ENCODE peak calls at places on chromosomes 1 and 21, in nine cellular contexts. One of them, this sample, is unnamed.

GRCh38 chr1:87432685-87433084 is 104.0 kb downstream of the LMO4 start:
- DNase-seq in A549: no peak
- DNase-seq in sigmoid colon: no peak
- DNase-seq in K562: no peak
- DNase-seq in upper lobe of left lung: no peak
- DNase-seq in stomach: no peak
- DNase-seq in suprapubic skin: no peak
- DNase-seq in tibial nerve: no peak
- DNase-seq in ovary: no peak
- DNase-seq in this sample: no peak

GRCh38 chr1:192706936-192707335 is 71.0 kb downstream of the RGS13 start:
- DNase-seq in A549: no peak
- DNase-seq in sigmoid colon: no peak
- DNase-seq in K562: no peak
- DNase-seq in ovary: no peak
- DNase-seq in stomach: no peak
- DNase-seq in upper lobe of left lung: no peak
- DNase-seq in suprapubic skin: no peak
- DNase-seq in tibial nerve: no peak
- DNase-seq in this sample: no peak

GRCh38 chr1:247448107-247448778 is 9.7 kb downstream of the OR2B11 start:
- DNase-seq in K562: peak; percentile 63
- DNase-seq in A549: peak; percentile 72
- DNase-seq in suprapubic skin: no peak
- DNase-seq in upper lobe of left lung: peak; percentile 93
- DNase-seq in ovary: peak; percentile 41
- DNase-seq in sigmoid colon: peak; percentile 76
- DNase-seq in tibial nerve: peak; percentile 35
- DNase-seq in stomach: peak; percentile 63
- DNase-seq in this sample: peak; percentile 62

GRCh38 chr1:42730988-42731387 is 9.0 kb downstream of the CLDN19 start:
- DNase-seq in K562: peak; percentile 47
- DNase-seq in ovary: no peak
- DNase-seq in tibial nerve: no peak
- DNase-seq in upper lobe of left lung: no peak
- DNase-seq in suprapubic skin: no peak
- DNase-seq in sigmoid colon: no peak
- DNase-seq in A549: peak; percentile 36
- DNase-seq in stomach: no peak
- DNase-seq in this sample: peak; percentile 55

GRCh38 chr1:61226791-61227567 is 144.6 kb downstream of the NFIA start:
- DNase-seq in suprapubic skin: no peak
- DNase-seq in upper lobe of left lung: no peak
- DNase-seq in sigmoid colon: no peak
- DNase-seq in A549: peak; percentile 13
- DNase-seq in ovary: no peak
- DNase-seq in K562: no peak
- DNase-seq in tibial nerve: no peak
- DNase-seq in stomach: peak; percentile 67
- DNase-seq in this sample: peak; percentile 52

GRCh38 chr1:55310517-55310927 is 95.4 kb upstream of the USP24 start:
- DNase-seq in stomach: no peak
- DNase-seq in upper lobe of left lung: no peak
- DNase-seq in ovary: no peak
- DNase-seq in tibial nerve: no peak
- DNase-seq in sigmoid colon: no peak
- DNase-seq in K562: no peak
- DNase-seq in A549: peak; percentile 94
- DNase-seq in suprapubic skin: no peak
- DNase-seq in this sample: no peak

GRCh38 chr1:93442276-93442675 is 5.6 kb upstream of the FNBP1L start:
- DNase-seq in suprapubic skin: no peak
- DNase-seq in A549: peak; percentile 34
- DNase-seq in K562: peak; percentile 13
- DNase-seq in ovary: no peak
- DNase-seq in upper lobe of left lung: no peak
- DNase-seq in tibial nerve: no peak
- DNase-seq in stomach: peak; percentile 84
- DNase-seq in sigmoid colon: no peak
- DNase-seq in this sample: peak; percentile 85

GRCh38 chr21:41280115-41280919 is 36.3 kb upstream of the FAM3B start:
- DNase-seq in K562: no peak
- DNase-seq in ovary: no peak
- DNase-seq in suprapubic skin: no peak
- DNase-seq in upper lobe of left lung: peak; percentile 50
- DNase-seq in tibial nerve: peak; percentile 28
- DNase-seq in A549: no peak
- DNase-seq in stomach: no peak
- DNase-seq in sigmoid colon: no peak
- DNase-seq in this sample: no peak

GRCh38 chr1:94327001-94327685 is 89.8 kb upstream of the ARHGAP29 start:
- DNase-seq in ovary: peak; percentile 27
- DNase-seq in stomach: peak; percentile 29
- DNase-seq in tibial nerve: peak; percentile 49
- DNase-seq in suprapubic skin: peak; percentile 87
- DNase-seq in sigmoid colon: peak; percentile 76
- DNase-seq in A549: no peak
- DNase-seq in K562: no peak
- DNase-seq in upper lobe of left lung: no peak
- DNase-seq in this sample: no peak

GRCh38 chr1:83905315-83905907 is 93.5 kb downstream of the TTLL7 start:
- DNase-seq in tibial nerve: no peak
- DNase-seq in suprapubic skin: no peak
- DNase-seq in K562: peak; percentile 32
- DNase-seq in ovary: no peak
- DNase-seq in sigmoid colon: no peak
- DNase-seq in stomach: no peak
- DNase-seq in upper lobe of left lung: no peak
- DNase-seq in A549: no peak
- DNase-seq in this sample: no peak

GRCh38 chr1:6127587-6128163 is 52.4 kb downstream of the CHD5 start:
- DNase-seq in ovary: peak; percentile 70
- DNase-seq in suprapubic skin: no peak
- DNase-seq in K562: peak; percentile 100
- DNase-seq in sigmoid colon: peak; percentile 65
- DNase-seq in stomach: peak; percentile 63
- DNase-seq in A549: peak; percentile 67
- DNase-seq in upper lobe of left lung: peak; percentile 96
- DNase-seq in tibial nerve: peak; percentile 22
- DNase-seq in this sample: peak; percentile 77

GRCh38 chr1:226424228-226425003 is 16.5 kb upstream of the PARP1 start:
- DNase-seq in sigmoid colon: no peak
- DNase-seq in suprapubic skin: no peak
- DNase-seq in K562: no peak
- DNase-seq in tibial nerve: no peak
- DNase-seq in stomach: no peak
- DNase-seq in ovary: no peak
- DNase-seq in upper lobe of left lung: no peak
- DNase-seq in A549: peak; percentile 42
- DNase-seq in this sample: no peak

GRCh38 chr1:147273409-147274307 is 31.2 kb downstream of the CHD1L start:
- DNase-seq in upper lobe of left lung: no peak
- DNase-seq in ovary: no peak
- DNase-seq in sigmoid colon: no peak
- DNase-seq in suprapubic skin: no peak
- DNase-seq in K562: peak; percentile 71
- DNase-seq in tibial nerve: peak; percentile 65
- DNase-seq in stomach: no peak
- DNase-seq in A549: peak; percentile 61
- DNase-seq in this sample: no peak

GRCh38 chr1:221100196-221100950 is 221.1 kb downstream of the HLX start:
- DNase-seq in sigmoid colon: no peak
- DNase-seq in upper lobe of left lung: no peak
- DNase-seq in suprapubic skin: no peak
- DNase-seq in A549: peak; percentile 57
- DNase-seq in ovary: no peak
- DNase-seq in stomach: no peak
- DNase-seq in K562: no peak
- DNase-seq in tibial nerve: no peak
- DNase-seq in this sample: no peak

GRCh38 chr1:3557366-3557765 is 53.9 kb downstream of the MEGF6 start:
- DNase-seq in sigmoid colon: no peak
- DNase-seq in suprapubic skin: no peak
- DNase-seq in tibial nerve: no peak
- DNase-seq in stomach: no peak
- DNase-seq in upper lobe of left lung: peak; percentile 79
- DNase-seq in ovary: no peak
- DNase-seq in A549: no peak
- DNase-seq in K562: no peak
- DNase-seq in this sample: no peak

GRCh38 chr1:194931166-194931565 is 1677.1 kb downstream of the KCNT2 start:
- DNase-seq in K562: no peak
- DNase-seq in A549: no peak
- DNase-seq in tibial nerve: no peak
- DNase-seq in suprapubic skin: no peak
- DNase-seq in upper lobe of left lung: no peak
- DNase-seq in stomach: no peak
- DNase-seq in ovary: no peak
- DNase-seq in sigmoid colon: no peak
- DNase-seq in this sample: no peak
- TF ChIP-seq EP300 in K562: no peak
- TF ChIP-seq EP300 in A549: no peak
- TF ChIP-seq EP300 in tibial nerve: no peak
- TF ChIP-seq EP300 in suprapubic skin: no peak
- TF ChIP-seq EP300 in upper lobe of left lung: no peak
- TF ChIP-seq EP300 in stomach: no peak
- TF ChIP-seq EP300 in ovary: no peak
- TF ChIP-seq EP300 in sigmoid colon: no peak
- TF ChIP-seq EP300 in this sample: no peak

GRCh38 chr1:151621351-151621750 is 9.5 kb downstream of the SNX27 start:
- DNase-seq in stomach: no peak
- DNase-seq in A549: no peak
- DNase-seq in sigmoid colon: no peak
- DNase-seq in tibial nerve: no peak
- DNase-seq in suprapubic skin: no peak
- DNase-seq in ovary: no peak
- DNase-seq in K562: no peak
- DNase-seq in upper lobe of left lung: no peak
- DNase-seq in this sample: no peak

GRCh38 chr1:151618470-151618869 is 6.6 kb downstream of the SNX27 start:
- DNase-seq in ovary: no peak
- DNase-seq in tibial nerve: no peak
- DNase-seq in suprapubic skin: no peak
- DNase-seq in sigmoid colon: no peak
- DNase-seq in A549: no peak
- DNase-seq in upper lobe of left lung: no peak
- DNase-seq in stomach: no peak
- DNase-seq in K562: no peak
- DNase-seq in this sample: no peak

GRCh38 chr1:151617995-151618394 is 6.1 kb downstream of the SNX27 start:
- DNase-seq in sigmoid colon: no peak
- DNase-seq in suprapubic skin: no peak
- DNase-seq in K562: no peak
- DNase-seq in ovary: no peak
- DNase-seq in tibial nerve: no peak
- DNase-seq in upper lobe of left lung: no peak
- DNase-seq in A549: no peak
- DNase-seq in stomach: no peak
- DNase-seq in this sample: no peak

GRCh38 chr1:151620286-151620685 is 8.4 kb downstream of the SNX27 start:
- DNase-seq in A549: no peak
- DNase-seq in upper lobe of left lung: no peak
- DNase-seq in sigmoid colon: no peak
- DNase-seq in ovary: no peak
- DNase-seq in stomach: no peak
- DNase-seq in K562: no peak
- DNase-seq in suprapubic skin: no peak
- DNase-seq in tibial nerve: no peak
- DNase-seq in this sample: no peak

GRCh38 chr1:151619489-151620093 is 7.7 kb downstream of the SNX27 start:
- DNase-seq in stomach: no peak
- DNase-seq in upper lobe of left lung: no peak
- DNase-seq in suprapubic skin: no peak
- DNase-seq in A549: peak; percentile 40
- DNase-seq in ovary: no peak
- DNase-seq in sigmoid colon: no peak
- DNase-seq in K562: no peak
- DNase-seq in tibial nerve: no peak
- DNase-seq in this sample: no peak
- H3K27ac ChIP-seq in stomach: peak overlapping the region; percentile 79
- H3K27ac ChIP-seq in upper lobe of left lung: peak overlapping the region; percentile 54
- H3K27ac ChIP-seq in suprapubic skin: peak overlapping the region; percentile 49
- H3K27ac ChIP-seq in A549: peak overlapping the region; percentile 52
- H3K27ac ChIP-seq in ovary: no peak overlapping the region
- H3K27ac ChIP-seq in sigmoid colon: peak overlapping the region; percentile 97
- H3K27ac ChIP-seq in K562: no peak overlapping the region
- H3K27ac ChIP-seq in tibial nerve: no peak overlapping the region
- H3K27ac ChIP-seq in this sample: peak overlapping the region; percentile 72

GRCh38 chr1:24505816-24506215 is 3.2 kb downstream of the RCAN3 start:
- DNase-seq in A549: no peak
- DNase-seq in ovary: no peak
- DNase-seq in stomach: no peak
- DNase-seq in K562: no peak
- DNase-seq in upper lobe of left lung: no peak
- DNase-seq in tibial nerve: no peak
- DNase-seq in sigmoid colon: no peak
- DNase-seq in suprapubic skin: no peak
- DNase-seq in this sample: no peak
- H3K4me1 ChIP-seq in A549: peaks cover 20% of the 10 kb centered on the region
- H3K4me1 ChIP-seq in ovary: no peaks in the 10 kb centered on the region
- H3K4me1 ChIP-seq in stomach: peaks cover 19% of the 10 kb centered on the region
- H3K4me1 ChIP-seq in K562: peaks cover 22% of the 10 kb centered on the region
- H3K4me1 ChIP-seq in upper lobe of left lung: peaks cover 10% of the 10 kb centered on the region
- H3K4me1 ChIP-seq in tibial nerve: peaks cover 33% of the 10 kb centered on the region
- H3K4me1 ChIP-seq in sigmoid colon: peaks cover 10% of the 10 kb centered on the region
- H3K4me1 ChIP-seq in suprapubic skin: peaks cover 30% of the 10 kb centered on the region
- H3K4me1 ChIP-seq in this sample: peaks cover 10% of the 10 kb centered on the region

GRCh38 chr1:31762726-31763670 is 1.1 kb downstream of the ADGRB2 start:
- DNase-seq in upper lobe of left lung: peak; percentile 93
- DNase-seq in sigmoid colon: peak; percentile 81
- DNase-seq in A549: peak; percentile 70
- DNase-seq in stomach: peak; percentile 80
- DNase-seq in suprapubic skin: no peak
- DNase-seq in tibial nerve: no peak
- DNase-seq in ovary: no peak
- DNase-seq in K562: peak; percentile 70
- DNase-seq in this sample: peak; percentile 71

GRCh38 chr1:31765516-31765915 is 1.4 kb upstream of the ADGRB2 start:
- DNase-seq in tibial nerve: no peak
- DNase-seq in sigmoid colon: no peak
- DNase-seq in K562: no peak
- DNase-seq in ovary: no peak
- DNase-seq in stomach: no peak
- DNase-seq in upper lobe of left lung: no peak
- DNase-seq in suprapubic skin: no peak
- DNase-seq in A549: no peak
- DNase-seq in this sample: no peak

GRCh38 chr1:31764307-31765040 is at the start of gene ADGRB2:
- DNase-seq in tibial nerve: no peak
- DNase-seq in stomach: no peak
- DNase-seq in ovary: no peak
- DNase-seq in sigmoid colon: no peak
- DNase-seq in K562: peak; percentile 89
- DNase-seq in A549: peak; percentile 35
- DNase-seq in suprapubic skin: no peak
- DNase-seq in upper lobe of left lung: peak; percentile 86
- DNase-seq in this sample: no peak

GRCh38 chr1:31763671-31764306 is 351 bp downstream of the ADGRB2 start:
- DNase-seq in suprapubic skin: no peak
- DNase-seq in A549: no peak
- DNase-seq in K562: no peak
- DNase-seq in tibial nerve: no peak
- DNase-seq in upper lobe of left lung: peak; percentile 82
- DNase-seq in ovary: no peak
- DNase-seq in stomach: no peak
- DNase-seq in sigmoid colon: no peak
- DNase-seq in this sample: no peak

GRCh38 chr1:31765041-31765467 is 914 bp upstream of the ADGRB2 start:
- DNase-seq in stomach: no peak
- DNase-seq in ovary: no peak
- DNase-seq in K562: no peak
- DNase-seq in sigmoid colon: no peak
- DNase-seq in suprapubic skin: no peak
- DNase-seq in A549: peak; percentile 65
- DNase-seq in upper lobe of left lung: no peak
- DNase-seq in tibial nerve: peak; percentile 23
- DNase-seq in this sample: no peak
- TF ChIP-seq EP300 in stomach: no peak
- TF ChIP-seq EP300 in ovary: no peak
- TF ChIP-seq EP300 in K562: no peak
- TF ChIP-seq EP300 in sigmoid colon: no peak
- TF ChIP-seq EP300 in suprapubic skin: no peak
- TF ChIP-seq EP300 in A549: no peak
- TF ChIP-seq EP300 in upper lobe of left lung: no peak
- TF ChIP-seq EP300 in tibial nerve: no peak
- TF ChIP-seq EP300 in this sample: no peak